ENCODE peak calls at places on chromosomes 11 and 22, in seven cellular contexts. S is vagina, C is tibial artery, K is kidney, P is heart left ventricle, G is PC-3, W is BE2C. I is an unnamed sample.

GRCh38 chr11:23674866-23675265 is 814.6 kb upstream of the CCDC179 start:
- DNase-seq in K (no peak), C (no peak), G (no peak), S (no peak), P (no peak), W (no peak), I (no peak)

GRCh38 chr11:13462928-13463778 is at the start of gene BTBD10:
- DNase-seq in C (peak; percentile 90), P (peak; percentile 94), S (peak; percentile 94), G (peak; percentile 97), W (peak; percentile 87), K (peak; percentile 97), I (peak; percentile 87)

GRCh38 chr11:122202161-122202950 is 86.3 kb upstream of the BLID start:
- DNase-seq in S (no peak), K (no peak), W (peak; percentile 10), P (no peak), C (no peak), G (peak; percentile 85), I (no peak)

GRCh38 chr11:34840736-34841386 is 75.3 kb downstream of the APIP start:
- DNase-seq in P (no peak), G (peak; percentile 27), W (peak; percentile 15), S (no peak), C (no peak), K (no peak), I (peak; percentile 72)

GRCh38 chr22:21628386-21629261 is 1.2 kb downstream of the YDJC start:
- DNase-seq in S (no peak), W (no peak), G (no peak), C (no peak), K (peak; percentile 84), P (no peak), I (no peak)

GRCh38 chr11:124644426-124645280 is 22.0 kb downstream of the TBRG1 start:
- DNase-seq in S (no peak), G (peak; percentile 72), K (no peak), P (peak; percentile 45), C (peak; percentile 36), W (peak; percentile 50), I (peak; percentile 48)

GRCh38 chr22:43886231-43886630 is 5.6 kb downstream of the PNPLA5 start:
- DNase-seq in S (no peak), P (no peak), K (peak; percentile 18), G (no peak), W (no peak), C (no peak), I (no peak)

GRCh38 chr11:120197254-120197891 is 13.5 kb upstream of the OAF start:
- DNase-seq in G (no peak), W (no peak), C (no peak), K (peak; percentile 74), P (no peak), S (no peak), I (no peak)

GRCh38 chr11:64321533-64321932 is 3.6 kb downstream of the PRDX5 start:
- DNase-seq in K (no peak), P (no peak), S (peak; percentile 85), C (no peak), G (peak; percentile 76), W (no peak), I (peak; percentile 83)

GRCh38 chr22:22547692-22548348 is 11.2 kb downstream of the PRAME start:
- DNase-seq in S (no peak), W (no peak), C (no peak), K (no peak), P (no peak), G (no peak), I (no peak)

GRCh38 chr11:14258177-14258935 is 100.6 kb downstream of the RRAS2 start:
- DNase-seq in P (no peak), W (no peak), C (no peak), G (peak; percentile 76), S (no peak), K (no peak), I (peak; percentile 81)

GRCh38 chr11:120334894-120335462 is 1.2 kb upstream of the ARHGEF12 start:
- DNase-seq in G (peak; percentile 96), K (no peak), P (peak; percentile 72), C (peak; percentile 80), W (peak; percentile 70), S (no peak), I (peak; percentile 85)

GRCh38 chr11:132312616-132313210 is 942.3 kb downstream of the NTM start:
- DNase-seq in S (no peak), P (no peak), C (no peak), K (no peak), W (no peak), G (no peak), I (peak; percentile 5)

GRCh38 chr11:1896895-1897294 is 5.2 kb upstream of the PRR33 start:
- DNase-seq in K (no peak), C (no peak), S (no peak), P (no peak), G (no peak), W (no peak), I (no peak)

GRCh38 chr22:17884084-17884483 is 109.8 kb upstream of the BID start:
- DNase-seq in S (no peak), C (no peak), P (no peak), K (no peak), G (no peak), W (no peak), I (peak; percentile 67)

GRCh38 chr22:17882162-17882561 is 107.9 kb upstream of the BID start:
- DNase-seq in G (no peak), W (no peak), C (no peak), S (no peak), P (no peak), K (no peak), I (no peak)

GRCh38 chr22:17883356-17883755 is 109.1 kb upstream of the BID start:
- DNase-seq in G (no peak), K (no peak), C (no peak), S (no peak), P (no peak), W (no peak), I (no peak)

GRCh38 chr22:17881366-17881765 is 107.1 kb upstream of the BID start:
- DNase-seq in W (no peak), C (no peak), G (no peak), K (no peak), P (no peak), S (no peak), I (no peak)

GRCh38 chr22:17882727-17883126 is 108.5 kb upstream of the BID start:
- DNase-seq in K (no peak), G (no peak), C (no peak), W (no peak), P (no peak), S (no peak), I (no peak)
- H3K36me3 ChIP-seq in K (peaks cover 44% of the 10 kb centered on the region), G (peaks cover 4% of the 10 kb centered on the region), C (peaks cover 92% of the 10 kb centered on the region), W (peaks cover 33% of the 10 kb centered on the region), P (peaks cover 95% of the 10 kb centered on the region), S (no peaks in the 10 kb centered on the region), I (peaks cover 29% of the 10 kb centered on the region)

GRCh38 chr22:48397531-48398180 is 1430.0 kb downstream of the BRD1 start:
- DNase-seq in C (no peak), K (no peak), W (no peak), P (no peak), G (no peak), S (no peak), I (no peak)

GRCh38 chr22:48396091-48396784 is 1431.4 kb downstream of the BRD1 start:
- DNase-seq in W (no peak), P (no peak), G (no peak), K (no peak), S (no peak), C (no peak), I (no peak)

GRCh38 chr22:48398181-48398905 is 1429.3 kb downstream of the BRD1 start:
- DNase-seq in G (no peak), S (no peak), P (no peak), C (no peak), K (no peak), W (no peak), I (no peak)

GRCh38 chr22:48394787-48395620 is 1432.7 kb downstream of the BRD1 start:
- DNase-seq in C (no peak), W (no peak), G (no peak), S (no peak), P (no peak), K (no peak), I (no peak)

GRCh38 chr22:48396785-48397530 is 1430.7 kb downstream of the BRD1 start:
- DNase-seq in C (no peak), K (no peak), S (no peak), P (no peak), G (no peak), W (no peak), I (no peak)
- H3K36me3 ChIP-seq in C (no peaks in the 10 kb centered on the region), K (no peaks in the 10 kb centered on the region), S (no peaks in the 10 kb centered on the region), P (no peaks in the 10 kb centered on the region), G (no peaks in the 10 kb centered on the region), W (no peaks in the 10 kb centered on the region), I (no peaks in the 10 kb centered on the region)

DNA sequence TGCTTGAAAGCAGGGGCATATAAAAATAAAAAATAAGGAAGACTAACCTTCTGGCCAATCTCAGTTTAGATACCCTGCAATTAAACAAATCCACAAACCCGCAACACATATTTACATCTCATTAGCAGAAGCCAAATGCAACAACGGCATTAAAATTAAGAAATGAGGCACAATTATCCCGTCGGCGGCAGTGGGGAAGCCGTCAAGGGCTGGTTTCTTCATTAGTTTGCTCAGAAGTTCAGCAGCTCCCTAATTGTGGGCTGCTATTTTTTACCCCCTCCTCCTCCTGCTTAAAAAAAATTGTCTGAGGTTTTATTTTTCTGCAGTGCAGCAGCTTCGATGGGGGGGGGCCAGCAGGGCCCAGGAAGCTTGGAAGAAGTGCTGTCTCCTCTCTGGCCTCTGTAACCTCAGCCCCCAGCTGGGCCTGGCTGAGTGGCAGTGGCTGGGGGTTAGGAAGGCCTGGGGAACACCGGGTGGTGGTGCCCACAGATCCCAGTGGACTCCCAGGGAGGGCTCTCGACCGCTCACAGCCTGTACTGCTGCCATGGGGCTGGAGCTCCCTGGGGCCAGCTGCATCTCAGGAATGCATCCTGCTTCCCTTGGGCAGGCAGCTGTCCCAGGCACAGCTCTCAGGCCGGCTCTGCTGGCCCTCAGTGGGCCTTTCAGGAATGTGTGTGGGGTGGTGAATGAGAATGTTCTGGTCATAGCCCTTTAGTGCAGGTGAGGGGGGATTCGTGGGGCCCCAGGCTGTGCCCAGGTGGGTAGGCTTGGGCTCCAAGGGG is 148.7 kb upstream of the B3GAT1 start:
- DNase-seq in S (peak; percentile 42), P (no peak), K (no peak), G (no peak), C (no peak), W (no peak), I (no peak)
- H3K36me3 ChIP-seq in S (no peaks in the 10 kb centered on the region), P (no peaks in the 10 kb centered on the region), K (no peaks in the 10 kb centered on the region), G (no peaks in the 10 kb centered on the region), C (no peaks in the 10 kb centered on the region), W (no peaks in the 10 kb centered on the region), I (no peaks in the 10 kb centered on the region)

GRCh38 chr22:45740236-45740635 is 68.6 kb downstream of the ATXN10 start:
- DNase-seq in P (no peak), W (no peak), C (no peak), S (no peak), K (no peak), G (no peak), I (no peak)

GRCh38 chr22:45742866-45743450 is 71.3 kb downstream of the ATXN10 start:
- DNase-seq in G (peak; percentile 78), W (no peak), S (no peak), K (no peak), P (no peak), C (peak; percentile 31), I (peak; percentile 79)

GRCh38 chr22:45743687-45744086 is 72.1 kb downstream of the ATXN10 start:
- DNase-seq in C (no peak), P (no peak), K (no peak), S (no peak), G (peak; percentile 88), W (no peak), I (peak; percentile 38)

DNA sequence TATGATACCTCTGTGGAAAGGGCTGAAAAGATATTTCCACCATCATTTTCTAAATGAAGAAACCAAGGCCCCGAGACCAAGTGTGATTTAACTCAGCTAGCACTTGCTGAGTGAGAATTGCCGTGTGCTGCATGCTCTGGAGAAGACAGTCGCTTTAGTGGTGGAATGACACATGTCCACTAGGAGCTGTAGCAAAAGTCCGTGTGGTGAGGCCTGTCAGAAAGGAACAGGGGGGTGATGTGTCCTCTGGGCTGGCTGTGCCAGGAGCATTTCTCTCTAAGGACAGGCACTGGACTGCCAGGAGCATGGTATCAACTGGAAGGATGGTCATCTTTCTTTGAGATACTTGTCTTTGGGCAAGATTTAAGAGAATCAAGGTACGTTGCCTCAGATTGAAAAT is 72.8 kb downstream of the ATXN10 start:
- DNase-seq in C (no peak), W (no peak), K (no peak), P (no peak), G (no peak), S (no peak), I (no peak)
- H3K36me3 ChIP-seq in C (peaks cover 32% of the 10 kb centered on the region), W (peaks cover 64% of the 10 kb centered on the region), K (peaks cover 19% of the 10 kb centered on the region), P (peaks cover 54% of the 10 kb centered on the region), G (peaks cover 47% of the 10 kb centered on the region), S (no peaks in the 10 kb centered on the region), I (peaks cover 7% of the 10 kb centered on the region)

I was measured in bronchial epithelial cell.